ENCODE peak calls at places on chromosomes 1 and 21, in seven cellular contexts. S is activated B cell treated with CpG ODN at 0.5 μM for 24 hours, F is nephron progenitor cell, N is bronchial epithelial cell, A is fibroblast of the aortic adventitia, W is RWPE1, E is BJ. X is an unnamed sample.

GRCh38 chr1:201509601-201510374 is 2.9 kb upstream of the CSRP1 start:
- DNase-seq in S (no peak), F (no peak), N (no peak), A (no peak), W (no peak), E (no peak), X (no peak)

GRCh38 chr1:15341634-15342375 is 67.9 kb upstream of the EFHD2 start:
- DNase-seq in S (no peak), F (no peak), N (peak), A (peak), W (peak), E (peak), X (peak)

GRCh38 chr1:54259546-54259945 is 59.6 kb downstream of the MRPL37 start:
- DNase-seq in S (no peak), F (no peak), N (no peak), A (no peak), W (no peak), E (no peak), X (no peak)

GRCh38 chr1:60809204-60809985 is 273.0 kb upstream of the NFIA start:
- DNase-seq in S (no peak), F (no peak), N (no peak), A (no peak), W (no peak), E (no peak), X (peak)

GRCh38 chr1:53896673-53897229 is 2.8 kb downstream of the DIO1 start:
- DNase-seq in S (no peak), F (no peak), N (peak), A (peak), W (no peak), E (peak), X (peak)

GRCh38 chr1:197868751-197869501 is 33.5 kb upstream of the C1orf53 start:
- DNase-seq in S (no peak), F (peak), N (peak), A (peak), W (peak), E (peak), X (peak)

GRCh38 chr1:113243529-113243928 is 146.8 kb upstream of the MAGI3 start:
- DNase-seq in S (no peak), F (no peak), N (no peak), A (no peak), W (no peak), E (no peak), X (no peak)

GRCh38 chr1:2413495-2414296 is 1.3 kb upstream of the PEX10 start:
- DNase-seq in S (peak), F (peak), N (no peak), A (no peak), W (no peak), E (no peak), X (no peak)

GRCh38 chr1:29362764-29363163 is 126.4 kb downstream of the PTPRU start:
- DNase-seq in S (no peak), F (no peak), N (no peak), A (no peak), W (no peak), E (no peak), X (no peak)

GRCh38 chr1:36304970-36305914 is 926 bp upstream of the SH3D21 start:
- DNase-seq in S (no peak), F (no peak), N (peak), A (no peak), W (no peak), E (no peak), X (no peak)

GRCh38 chr1:65148548-65149390 is 766 bp downstream of the AK4 start:
- DNase-seq in S (peak), F (peak), N (peak), A (peak), W (peak), E (no peak), X (peak)

GRCh38 chr1:14517813-14518180 is 80.7 kb upstream of the KAZN start:
- DNase-seq in S (no peak), F (no peak), N (no peak), A (no peak), W (no peak), E (no peak), X (no peak)

GRCh38 chr1:156480015-156480368 is 20.6 kb downstream of the MEF2D start:
- DNase-seq in S (no peak), F (no peak), N (no peak), A (no peak), W (no peak), E (no peak), X (no peak)

GRCh38 chr1:57494679-57495078 is 70.8 kb upstream of the DAB1 start:
- DNase-seq in S (no peak), F (no peak), N (no peak), A (no peak), W (no peak), E (no peak), X (peak)

GRCh38 chr1:3625151-3625907 is 514 bp downstream of the TPRG1L start:
- DNase-seq in S (no peak), F (no peak), N (peak), A (peak), W (peak), E (no peak), X (peak)

GRCh38 chr1:23905461-23906025 is 7.6 kb downstream of the CNR2 start:
- DNase-seq in S (no peak), F (no peak), N (no peak), A (no peak), W (no peak), E (no peak), X (no peak)

GRCh38 chr1:33637846-33638440 is 165.5 kb downstream of the ZSCAN20 start:
- DNase-seq in S (no peak), F (no peak), N (no peak), A (peak), W (no peak), E (no peak), X (no peak)

GRCh38 chr1:33635336-33636012 is 163.0 kb downstream of the ZSCAN20 start:
- DNase-seq in S (no peak), F (no peak), N (no peak), A (no peak), W (no peak), E (no peak), X (no peak)

GRCh38 chr1:33640114-33640660 is 167.7 kb downstream of the ZSCAN20 start:
- DNase-seq in S (no peak), F (no peak), N (no peak), A (peak), W (no peak), E (no peak), X (no peak)

GRCh38 chr1:33636209-33636608 is 163.8 kb downstream of the ZSCAN20 start:
- DNase-seq in S (no peak), F (no peak), N (no peak), A (no peak), W (no peak), E (no peak), X (no peak)

DNA sequence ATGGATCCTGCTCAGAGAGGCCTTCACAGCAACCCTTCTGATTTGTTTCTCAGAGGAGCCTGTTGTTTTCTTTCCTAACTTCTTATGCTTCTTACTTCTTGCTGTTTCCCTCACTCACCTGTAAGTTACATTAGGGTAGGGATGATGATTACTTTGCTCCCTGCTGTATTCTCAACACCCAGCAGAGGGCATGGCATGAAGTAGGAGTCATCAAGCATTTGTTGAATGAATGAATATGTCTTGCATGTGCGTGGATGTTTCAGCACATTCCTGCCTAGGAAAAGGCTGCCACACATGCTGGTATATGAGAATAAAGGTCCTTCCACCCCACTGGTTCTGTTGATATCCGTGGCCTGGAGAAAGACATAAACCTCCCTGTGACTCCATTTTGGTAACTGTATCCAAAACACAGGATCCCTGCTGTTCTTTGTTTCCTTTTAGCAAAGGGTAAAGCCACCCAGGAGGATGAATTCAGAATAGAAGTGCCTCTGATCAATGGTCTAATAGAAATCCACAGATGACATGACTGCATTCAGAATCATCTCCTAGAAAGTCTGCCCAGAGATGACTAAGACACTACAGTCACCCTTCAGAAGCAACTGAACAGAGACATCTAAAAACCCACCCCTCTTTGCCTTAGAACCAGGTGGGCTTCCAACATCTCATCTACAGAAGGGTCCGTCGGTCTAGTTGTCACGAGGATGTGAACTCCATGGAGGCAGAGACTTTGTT is 168.8 kb downstream of the ZSCAN20 start:
- DNase-seq in S (no peak), F (peak), N (peak), A (peak), W (peak), E (no peak), X (peak)
- TF ChIP-seq CTCF in S (no peak), F (peak), N (peak), A (peak), W (no peak), E (peak), X (peak)

DNA sequence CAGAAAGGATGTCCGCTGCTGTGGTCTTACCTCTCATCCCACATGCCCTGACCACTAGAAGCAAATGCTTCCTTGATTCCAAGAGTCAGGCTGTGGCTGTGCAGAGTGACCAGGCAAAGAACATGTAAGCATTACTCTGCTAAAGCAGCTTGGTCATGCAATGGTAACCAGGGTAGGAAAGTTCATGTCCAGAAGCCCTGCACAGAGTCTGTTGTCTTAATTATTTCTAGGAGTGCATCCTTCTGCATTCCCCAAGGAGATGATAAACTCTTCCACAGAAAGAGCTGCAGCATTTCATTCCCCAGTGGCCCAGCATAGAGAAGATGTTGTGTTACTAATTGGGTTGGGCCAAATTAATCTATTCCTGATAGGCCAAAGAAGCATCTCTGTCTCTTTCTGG is 10.1 kb upstream of the UTP25 start:
- DNase-seq in S (no peak), F (no peak), N (no peak), A (no peak), W (no peak), E (no peak), X (no peak)
- TF ChIP-seq CTCF in S (no peak), F (no peak), N (no peak), A (no peak), W (no peak), E (no peak), X (no peak)

DNA sequence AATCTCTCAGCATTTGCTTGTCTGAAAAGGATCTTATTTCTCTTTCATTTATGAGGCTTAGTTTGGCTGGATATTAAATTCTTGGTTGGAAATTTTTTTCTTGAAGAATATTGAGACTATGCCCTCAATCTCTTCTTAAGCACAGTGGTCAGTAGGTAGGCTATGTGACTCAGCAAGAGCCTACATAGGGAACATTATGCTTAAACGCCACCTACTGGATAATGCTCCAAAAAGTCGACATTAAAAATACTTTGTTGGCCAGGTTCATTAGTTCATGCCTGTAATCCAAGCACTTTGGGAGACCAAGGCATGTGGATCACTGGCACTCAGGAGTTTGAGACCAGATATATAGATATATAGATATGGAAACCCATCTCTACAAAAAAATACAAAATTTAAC is 678.0 kb upstream of the USP24 start:
- DNase-seq in S (no peak), F (no peak), N (peak), A (peak), W (peak), E (no peak), X (peak)
- TF ChIP-seq CTCF in S (no peak), F (peak), N (peak), A (peak), W (no peak), E (peak), X (peak)

GRCh38 chr1:61887076-61887867 is 145.0 kb downstream of the PATJ start:
- DNase-seq in S (no peak), F (no peak), N (peak), A (peak), W (no peak), E (no peak), X (peak)
- TF ChIP-seq CTCF in S (no peak), F (no peak), N (no peak), A (no peak), W (no peak), E (no peak), X (no peak)

GRCh38 chr1:212814989-212815388 is 23.3 kb downstream of the TATDN3 start:
- DNase-seq in S (no peak), F (no peak), N (no peak), A (peak), W (no peak), E (no peak), X (peak)
- TF ChIP-seq CTCF in S (no peak), F (peak), N (peak), A (peak), W (no peak), E (peak), X (no peak)

DNA sequence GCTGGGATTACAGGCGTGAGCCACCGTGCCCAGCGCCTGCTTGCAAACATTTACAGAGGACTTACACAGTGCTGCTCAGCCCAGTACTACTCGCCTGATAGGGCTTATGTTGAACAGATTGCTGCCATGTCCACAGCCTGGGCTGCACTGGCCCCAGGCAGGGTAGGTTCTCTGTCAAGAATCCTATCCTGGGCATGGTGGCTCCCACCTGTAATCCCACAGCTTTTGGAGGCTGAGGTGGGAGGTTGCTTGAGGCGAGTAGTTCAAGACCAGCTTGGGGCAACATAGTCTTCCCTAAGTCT is 15.1 kb downstream of the TXNIP start:
- DNase-seq in S (no peak), F (no peak), N (no peak), A (no peak), W (no peak), E (no peak), X (no peak)
- TF ChIP-seq CTCF in S (no peak), F (no peak), N (no peak), A (no peak), W (no peak), E (no peak), X (no peak)

GRCh38 chr21:21666689-21667088 is 668.5 kb downstream of the NCAM2 start:
- DNase-seq in S (no peak), F (no peak), N (no peak), A (no peak), W (no peak), E (no peak), X (no peak)

GRCh38 chr21:21668198-21668597 is 670.0 kb downstream of the NCAM2 start:
- DNase-seq in S (no peak), F (no peak), N (no peak), A (no peak), W (no peak), E (no peak), X (no peak)

DNA sequence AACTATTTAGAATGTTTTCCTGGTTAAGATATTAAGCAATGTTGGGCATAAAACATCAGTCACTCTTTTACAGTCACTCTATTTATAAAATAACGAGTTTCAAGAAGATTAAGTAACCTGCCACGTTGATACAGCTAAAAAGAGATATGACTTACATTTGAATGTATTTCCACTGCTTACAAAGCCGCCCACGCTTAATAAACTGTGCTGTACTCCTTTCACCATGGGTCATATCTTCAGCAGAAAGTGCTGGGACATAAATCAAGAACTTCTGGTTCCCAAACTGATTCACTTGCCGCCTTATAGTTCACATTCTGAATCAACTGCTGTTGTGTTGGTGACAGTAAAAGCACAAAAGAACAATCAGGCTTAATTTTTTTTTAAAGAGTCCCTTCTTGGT is 666.7 kb downstream of the NCAM2 start:
- DNase-seq in S (no peak), F (no peak), N (no peak), A (no peak), W (no peak), E (no peak), X (no peak)
- TF ChIP-seq CTCF in S (no peak), F (no peak), N (no peak), A (no peak), W (no peak), E (no peak), X (no peak)

GRCh38 chr1:158103860-158104522 is 76.7 kb upstream of the CD1D start:
- DNase-seq in S (no peak), F (no peak), N (no peak), A (no peak), W (no peak), E (no peak), X (no peak)
- TF ChIP-seq CTCF in S (no peak), F (no peak), N (no peak), A (no peak), W (no peak), E (no peak), X (no peak)